ENCODE peak calls at places on chromosomes 13 and 19, in ten cellular contexts. T is endodermal cell, F is H1, M is colonic mucosa, R is mesendoderm, P is HepG2, E is astrocyte, B is IMR-90, Q is GM23248, N is neural progenitor cell. Z is an unnamed sample. For H3K36me3 and H3K4me1, the result is how much of the 10 kb centered on the place peaks cover.

GRCh38 chr19:6048808-6049405 is 61.4 kb downstream of the RFX2 start:
- DNase-seq in T (peak), F (no peak), M (peak), R (peak), P (peak), E (no peak), B (peak), Q (peak), N (peak), Z (no peak)

GRCh38 chr19:50199254-50199545 is 4.2 kb upstream of the MYH14 start:
- DNase-seq in T (no peak), F (no peak), M (no peak), R (no peak), P (no peak), E (no peak), B (no peak), Q (no peak), N (no peak), Z (no peak)

GRCh38 chr13:110289661-110290060 is 17.3 kb downstream of the COL4A1 start:
- DNase-seq in T (no peak), F (no peak), M (no peak), R (no peak), P (no peak), E (no peak), B (no peak), Q (no peak), N (no peak), Z (no peak)

GRCh38 chr13:21898461-21898860 is 227.6 kb downstream of the FGF9 start:
- DNase-seq in T (no peak), F (no peak), M (no peak), R (no peak), P (no peak), E (no peak), B (no peak), Q (no peak), N (no peak), Z (no peak)

GRCh38 chr19:31014668-31015067 is 334.6 kb downstream of the TSHZ3 start:
- DNase-seq in T (no peak), F (no peak), M (no peak), R (no peak), P (no peak), E (no peak), B (no peak), Q (no peak), N (no peak), Z (no peak)

GRCh38 chr13:113417008-113417735 is 36.1 kb downstream of the ADPRHL1 start:
- DNase-seq in T (no peak), F (no peak), M (no peak), R (no peak), P (no peak), E (no peak), B (no peak), Q (peak), N (peak), Z (no peak)

GRCh38 chr13:75864718-75865117 is 228.6 kb downstream of the LMO7 start:
- DNase-seq in T (no peak), F (no peak), M (no peak), R (no peak), P (peak), E (peak), B (peak), Q (peak), N (no peak), Z (no peak)

GRCh38 chr13:92390217-92390616 is 836.4 kb upstream of the GPC6 start:
- DNase-seq in T (no peak), F (no peak), M (no peak), R (no peak), P (no peak), E (peak), B (no peak), Q (no peak), N (no peak), Z (no peak)

GRCh38 chr13:44093607-44094583 is 214.2 kb downstream of the LACC1 start:
- DNase-seq in T (no peak), F (no peak), M (no peak), R (peak), P (no peak), E (no peak), B (no peak), Q (no peak), N (no peak), Z (no peak)

GRCh38 chr19:39413269-39413902 is 917 bp downstream of the PLEKHG2 start:
- DNase-seq in T (peak), F (no peak), M (peak), R (peak), P (no peak), E (no peak), B (peak), Q (peak), N (peak), Z (peak)

GRCh38 chr19:14073925-14074838 is 1.6 kb downstream of the MISP3 start:
- DNase-seq in T (no peak), F (no peak), M (peak), R (no peak), P (no peak), E (no peak), B (peak), Q (peak), N (no peak), Z (peak)

GRCh38 chr13:28138756-28139470 is 568 bp downstream of the PAN3 start:
- DNase-seq in T (peak), F (peak), M (peak), R (peak), P (peak), E (peak), B (peak), Q (peak), N (peak), Z (peak)

GRCh38 chr19:33524024-33524664 is 2.6 kb upstream of the PEPD start:
- DNase-seq in T (no peak), F (no peak), M (no peak), R (no peak), P (no peak), E (no peak), B (no peak), Q (peak), N (no peak), Z (no peak)

GRCh38 chr13:29830000-29830399 is 20.4 kb downstream of the UBL3 start:
- DNase-seq in T (no peak), F (no peak), M (no peak), R (no peak), P (no peak), E (no peak), B (no peak), Q (no peak), N (no peak), Z (no peak)

GRCh38 chr19:34475026-34475974 is 6.3 kb upstream of the WTIP start:
- DNase-seq in T (no peak), F (no peak), M (no peak), R (no peak), P (no peak), E (peak), B (peak), Q (peak), N (no peak), Z (no peak)

GRCh38 chr13:110358381-110358780 is 51.3 kb downstream of the COL4A2 start:
- DNase-seq in T (peak), F (no peak), M (no peak), R (no peak), P (no peak), E (no peak), B (no peak), Q (no peak), N (no peak), Z (no peak)

GRCh38 chr19:31270897-31271568 is 78.2 kb downstream of the TSHZ3 start:
- DNase-seq in T (no peak), F (no peak), M (no peak), R (no peak), P (no peak), E (peak), B (peak), Q (peak), N (no peak), Z (peak)

GRCh38 chr13:69565334-69565733 is 542.3 kb upstream of the ATXN8OS start:
- DNase-seq in T (peak), F (no peak), M (peak), R (peak), P (peak), E (peak), B (no peak), Q (peak), N (peak), Z (no peak)

GRCh38 chr13:73693215-73693614 is 441.0 kb downstream of the KLF12 start:
- DNase-seq in T (no peak), F (no peak), M (no peak), R (no peak), P (no peak), E (peak), B (no peak), Q (no peak), N (no peak), Z (no peak)

GRCh38 chr19:50414850-50415660 is 3.7 kb upstream of the SPIB start:
- DNase-seq in T (peak), F (peak), M (peak), R (peak), P (peak), E (peak), B (peak), Q (peak), N (peak), Z (peak)

GRCh38 chr13:73767747-73768315 is 366.4 kb downstream of the KLF12 start:
- DNase-seq in T (peak), F (no peak), M (peak), R (peak), P (peak), E (no peak), B (no peak), Q (no peak), N (peak), Z (no peak)

GRCh38 chr19:11090264-11091032 is 1.2 kb downstream of the LDLR start:
- DNase-seq in T (peak), F (peak), M (peak), R (peak), P (peak), E (peak), B (peak), Q (peak), N (peak), Z (peak)

GRCh38 chr19:11091343-11092153 is 2.3 kb downstream of the LDLR start:
- DNase-seq in T (peak), F (no peak), M (peak), R (peak), P (peak), E (peak), B (peak), Q (peak), N (no peak), Z (no peak)

GRCh38 chr19:11089254-11090013 is at the start of gene LDLR:
- DNase-seq in T (peak), F (peak), M (peak), R (peak), P (peak), E (peak), B (peak), Q (peak), N (peak), Z (peak)

GRCh38 chr19:11088508-11089253 is 582 bp upstream of the LDLR start:
- DNase-seq in T (no peak), F (no peak), M (peak), R (no peak), P (peak), E (no peak), B (no peak), Q (peak), N (no peak), Z (no peak)

GRCh38 chr19:11087870-11088507 is 1.3 kb upstream of the LDLR start:
- DNase-seq in T (no peak), F (no peak), M (no peak), R (no peak), P (no peak), E (no peak), B (no peak), Q (no peak), N (no peak), Z (no peak)
- H3K9ac ChIP-seq in T (peak), F (no peak), M (peak), R (peak), P (peak), E (peak), B (peak), Q (peak), N (no peak), Z (no peak)

DNA sequence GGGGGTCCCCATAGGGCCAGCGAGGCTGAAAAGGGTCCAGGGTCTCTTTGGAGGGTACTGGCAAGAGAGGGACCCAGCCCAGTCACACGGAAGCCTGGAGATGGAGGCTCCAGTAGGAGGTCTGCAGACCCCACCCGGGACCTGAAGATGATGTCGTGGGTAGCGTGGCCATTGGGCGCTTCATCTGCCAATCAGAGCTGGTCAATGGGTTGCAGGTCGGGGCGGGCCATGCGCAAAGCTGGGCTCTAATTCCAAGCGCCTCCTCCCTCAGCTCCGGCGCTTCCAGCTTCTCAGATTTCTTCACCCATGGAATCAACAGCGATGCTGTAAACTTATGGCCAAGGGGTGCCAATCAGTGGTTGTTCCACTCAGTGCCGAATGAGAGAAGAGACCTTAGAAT is 10.9 kb downstream of the SIGLEC12 start:
- DNase-seq in T (peak), F (no peak), M (no peak), R (no peak), P (no peak), E (no peak), B (no peak), Q (no peak), N (no peak), Z (no peak)
- H3K36me3 ChIP-seq in T (under half), F (under half), M (under half), R (under half), P (under half), E (under half), B (under half), Q (under half), N (under half), Z (under half)

GRCh38 chr19:41554902-41555301 is 21.1 kb upstream of the CEACAM21 start:
- DNase-seq in T (no peak), F (no peak), M (no peak), R (no peak), P (no peak), E (no peak), B (no peak), Q (no peak), N (no peak), Z (no peak)

GRCh38 chr19:41555752-41556151 is 20.2 kb upstream of the CEACAM21 start:
- DNase-seq in T (no peak), F (no peak), M (no peak), R (no peak), P (no peak), E (no peak), B (no peak), Q (no peak), N (no peak), Z (no peak)

GRCh38 chr19:41551711-41552110 is 24.3 kb upstream of the CEACAM21 start:
- DNase-seq in T (no peak), F (no peak), M (no peak), R (no peak), P (no peak), E (no peak), B (no peak), Q (no peak), N (no peak), Z (no peak)

GRCh38 chr19:41552558-41552957 is 23.4 kb upstream of the CEACAM21 start:
- DNase-seq in T (no peak), F (no peak), M (no peak), R (no peak), P (no peak), E (no peak), B (no peak), Q (no peak), N (no peak), Z (no peak)

DNA sequence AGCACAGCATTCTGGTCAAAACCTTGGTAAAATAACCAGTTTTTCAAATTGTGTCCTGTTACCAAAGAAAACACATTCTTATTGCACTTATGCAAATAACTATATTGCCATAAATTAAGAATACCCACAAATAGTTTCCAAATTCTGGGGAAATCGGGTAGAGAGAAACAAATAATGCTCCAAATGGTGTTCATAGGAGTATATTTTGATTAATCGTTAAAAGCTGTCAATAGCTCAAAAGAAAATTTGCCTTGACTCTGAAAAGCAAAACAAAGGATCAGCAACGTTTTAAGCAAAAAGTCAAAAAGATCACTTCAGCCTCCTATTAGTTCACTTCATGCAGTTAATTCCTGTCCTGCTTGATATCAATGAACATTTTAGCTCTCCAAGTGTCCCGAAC is 22.2 kb upstream of the CEACAM21 start:
- DNase-seq in T (no peak), F (no peak), M (no peak), R (no peak), P (no peak), E (no peak), B (no peak), Q (no peak), N (no peak), Z (no peak)
- H3K4me1 ChIP-seq in T (under half), F (under half), M (under half), R (under half), P (under half), E (under half), B (under half), Q (under half), N (under half), Z (under half)

GRCh38 chr19:1813837-1814217 is 1.8 kb upstream of the ATP8B3 start:
- DNase-seq in T (no peak), F (no peak), M (no peak), R (no peak), P (no peak), E (no peak), B (no peak), Q (no peak), N (no peak), Z (no peak)

GRCh38 chr19:1811942-1812425 is at the start of gene ATP8B3:
- DNase-seq in T (no peak), F (no peak), M (no peak), R (no peak), P (no peak), E (no peak), B (no peak), Q (no peak), N (no peak), Z (no peak)

GRCh38 chr19:1811472-1811894 is 593 bp downstream of the ATP8B3 start:
- DNase-seq in T (no peak), F (no peak), M (peak), R (peak), P (peak), E (peak), B (peak), Q (peak), N (no peak), Z (peak)

GRCh38 chr19:1813197-1813836 is 1.2 kb upstream of the ATP8B3 start:
- DNase-seq in T (no peak), F (no peak), M (no peak), R (no peak), P (no peak), E (no peak), B (no peak), Q (no peak), N (no peak), Z (no peak)

DNA sequence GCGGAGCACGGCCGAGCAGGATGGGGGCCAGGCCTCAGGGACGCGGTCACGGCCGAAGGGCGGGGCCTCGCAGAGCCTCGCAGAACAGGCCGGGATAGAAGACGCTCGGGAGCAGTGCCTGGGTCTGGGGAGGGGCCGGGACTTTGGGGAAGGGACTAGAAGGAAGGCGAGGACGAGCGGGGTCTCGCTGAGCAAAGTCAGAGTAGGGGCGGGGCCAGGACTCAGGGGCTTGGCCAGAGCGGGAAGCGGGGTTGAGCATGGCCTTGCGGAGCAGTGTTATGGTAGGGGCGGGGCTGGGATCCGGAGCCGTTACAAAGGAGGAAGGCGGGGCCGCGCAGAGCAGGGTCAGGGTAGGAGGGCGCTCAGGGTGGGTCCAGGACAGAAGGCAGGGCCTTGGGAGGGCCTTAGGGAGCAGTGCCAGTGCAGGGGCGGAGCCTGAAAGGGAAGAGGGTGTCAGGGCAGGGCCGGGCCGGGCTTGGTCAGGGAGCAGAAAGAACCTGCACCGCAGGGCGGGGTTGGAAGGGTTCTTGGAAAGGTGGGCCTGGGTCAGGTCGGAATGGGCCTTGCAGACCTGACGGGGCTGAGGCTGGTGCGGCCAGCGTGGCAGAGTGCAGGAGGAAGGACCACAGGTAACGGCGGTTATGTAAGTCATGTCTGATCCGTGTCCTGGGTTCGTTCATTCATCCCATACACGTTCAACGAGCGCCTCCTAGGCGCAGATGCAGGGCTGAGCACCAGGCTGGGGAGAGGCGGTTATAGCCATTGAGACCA is 535 bp upstream of the ATP8B3 start:
- DNase-seq in T (peak), F (peak), M (peak), R (peak), P (peak), E (peak), B (peak), Q (peak), N (peak), Z (peak)
- H3K9ac ChIP-seq in T (peak), F (no peak), M (peak), R (peak), P (peak), E (peak), B (peak), Q (peak), N (no peak), Z (peak)

DNA sequence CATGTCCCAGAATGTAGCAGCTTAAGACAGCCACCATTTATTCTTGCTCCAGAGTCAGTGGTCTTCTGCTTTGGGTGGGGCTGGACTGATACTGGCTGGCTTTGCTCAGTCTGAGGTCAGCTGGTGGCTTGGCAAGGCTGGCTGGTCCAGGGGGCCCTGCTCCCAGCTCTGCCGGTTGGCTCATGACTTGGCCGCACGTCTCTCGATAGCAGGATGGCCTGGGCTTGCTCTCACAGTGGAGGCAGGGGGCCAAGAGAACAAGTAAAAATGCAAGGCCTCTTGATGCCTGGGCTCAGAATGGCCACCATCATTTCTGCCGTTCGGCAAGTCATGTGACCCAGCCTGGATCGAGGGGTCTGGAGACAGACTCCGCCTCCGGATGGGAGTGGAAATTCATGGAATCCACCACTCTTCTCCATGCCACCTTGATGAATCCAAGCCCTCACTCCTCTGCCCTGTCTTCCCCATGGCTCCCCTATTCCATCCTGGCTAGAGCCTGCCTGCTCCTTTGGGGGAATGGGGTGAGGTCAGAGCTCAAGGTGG is 13.1 kb downstream of the ACTMAP start:
- DNase-seq in T (no peak), F (no peak), M (no peak), R (no peak), P (no peak), E (no peak), B (no peak), Q (no peak), N (no peak), Z (no peak)
- H3K36me3 ChIP-seq in T (half or more), F (under half), M (under half), R (under half), P (under half), E (under half), B (under half), Q (under half), N (under half), Z (under half)

GRCh38 chr19:7870571-7871279 is 3.5 kb downstream of the PRR36 start:
- DNase-seq in T (peak), F (peak), M (peak), R (peak), P (peak), E (no peak), B (no peak), Q (peak), N (peak), Z (peak)

GRCh38 chr19:7869910-7870511 is 4.2 kb downstream of the PRR36 start:
- DNase-seq in T (peak), F (peak), M (peak), R (peak), P (peak), E (no peak), B (peak), Q (peak), N (peak), Z (peak)

GRCh38 chr19:7871280-7871529 is 3.0 kb downstream of the PRR36 start:
- DNase-seq in T (no peak), F (no peak), M (no peak), R (peak), P (no peak), E (no peak), B (no peak), Q (no peak), N (no peak), Z (no peak)

GRCh38 chr19:7872306-7873204 is 1.6 kb downstream of the PRR36 start:
- DNase-seq in T (no peak), F (no peak), M (no peak), R (no peak), P (no peak), E (no peak), B (no peak), Q (no peak), N (no peak), Z (no peak)

GRCh38 chr19:7871530-7872305 is 2.5 kb downstream of the PRR36 start:
- DNase-seq in T (peak), F (peak), M (peak), R (peak), P (peak), E (peak), B (peak), Q (peak), N (peak), Z (peak)
- H3K4me1 ChIP-seq in T (under half), F (under half), M (under half), R (under half), P (half or more), E (under half), B (under half), Q (under half), N (under half), Z (under half)

GRCh38 chr13:46622013-46622917 is 69.3 kb downstream of the LRCH1 start:
- DNase-seq in T (no peak), F (no peak), M (no peak), R (no peak), P (peak), E (no peak), B (no peak), Q (no peak), N (no peak), Z (no peak)
- H3K9ac ChIP-seq in T (no peak), F (no peak), M (no peak), R (no peak), P (no peak), E (no peak), B (no peak), Q (peak), N (no peak), Z (no peak)